ENCODE peak calls at places on chromosomes 5 and 9, in nine cellular contexts. X is uterus; R is endothelial cell of umbilical vein; V is stomach; A is gastrocnemius medialis; M is lower lobe of right lung; Z is SK-N-SH; N is transverse colon; J is CD8-positive, alpha-beta T cell. G is an unnamed sample.

GRCh38 chr9:128634651-128635262 is 21.9 kb downstream of the DYNC2I2 start:
- DNase-seq in X (no peak), R (no peak), V (no peak), A (no peak), M (no peak), Z (peak; percentile 27), N (no peak), J (no peak), G (no peak)

GRCh38 chr5:11268894-11269293 is 507.9 kb upstream of the DAP start:
- DNase-seq in X (no peak), R (no peak), V (no peak), A (no peak), M (no peak), Z (no peak), N (no peak), J (no peak), G (no peak)

GRCh38 chr9:114501786-114502682 is 3.2 kb downstream of the WHRN start:
- DNase-seq in X (no peak), R (no peak), V (no peak), A (no peak), M (no peak), Z (no peak), N (no peak), J (no peak), G (no peak)

GRCh38 chr5:173119719-173120118 is 24.6 kb upstream of the BNIP1 start:
- DNase-seq in X (no peak), R (no peak), V (no peak), A (no peak), M (no peak), Z (no peak), N (no peak), J (no peak), G (no peak)

GRCh38 chr5:9439651-9440292 is 106.1 kb downstream of the SEMA5A start:
- DNase-seq in X (no peak), R (no peak), V (no peak), A (no peak), M (no peak), Z (no peak), N (no peak), J (no peak), G (no peak)

GRCh38 chr5:157471709-157472108 is 11.7 kb downstream of the NIPAL4 start:
- DNase-seq in X (no peak), R (peak; percentile 27), V (no peak), A (no peak), M (no peak), Z (peak; percentile 51), N (no peak), J (no peak), G (no peak)

GRCh38 chr9:124326378-124326777 is 68.6 kb downstream of the NEK6 start:
- DNase-seq in X (no peak), R (no peak), V (no peak), A (no peak), M (no peak), Z (no peak), N (no peak), J (no peak), G (no peak)

GRCh38 chr9:115069302-115069701 is 48.7 kb downstream of the TNC start:
- DNase-seq in X (no peak), R (no peak), V (no peak), A (no peak), M (no peak), Z (no peak), N (no peak), J (no peak), G (no peak)

GRCh38 chr5:92741906-92742305 is 839.1 kb downstream of the NR2F1-AS1 start:
- DNase-seq in X (no peak), R (no peak), V (no peak), A (no peak), M (no peak), Z (no peak), N (no peak), J (no peak), G (no peak)

GRCh38 chr5:150757087-150757649 is 1.6 kb downstream of the DCTN4 start:
- DNase-seq in X (no peak), R (no peak), V (no peak), A (no peak), M (no peak), Z (no peak), N (no peak), J (no peak), G (no peak)

GRCh38 chr9:119677811-119678530 is 308.7 kb upstream of the BRINP1 start:
- DNase-seq in X (no peak), R (no peak), V (no peak), A (no peak), M (no peak), Z (no peak), N (no peak), J (no peak), G (no peak)

GRCh38 chr5:146307796-146308195 is 30.8 kb upstream of the POU4F3 start:
- DNase-seq in X (no peak), R (no peak), V (no peak), A (no peak), M (no peak), Z (no peak), N (no peak), J (no peak), G (no peak)

GRCh38 chr9:105187781-105188180 is 56.7 kb upstream of the SLC44A1 start:
- DNase-seq in X (no peak), R (peak; percentile 81), V (no peak), A (no peak), M (no peak), Z (no peak), N (no peak), J (no peak), G (no peak)

GRCh38 chr9:109600142-109600541 is 102.0 kb upstream of the PTPN3 start:
- DNase-seq in X (no peak), R (no peak), V (no peak), A (no peak), M (no peak), Z (no peak), N (no peak), J (no peak), G (no peak)

GRCh38 chr5:77866198-77866597 is 90.1 kb upstream of the TBCA start:
- DNase-seq in X (no peak), R (no peak), V (no peak), A (no peak), M (no peak), Z (peak; percentile 22), N (no peak), J (no peak), G (no peak)
- H3K27me3 ChIP-seq in X (no peaks in the 10 kb centered on the region), R (peaks cover 16% of the 10 kb centered on the region), V (peaks cover 11% of the 10 kb centered on the region), A (no peaks in the 10 kb centered on the region), M (no peaks in the 10 kb centered on the region), Z (no peaks in the 10 kb centered on the region), N (no peaks in the 10 kb centered on the region), J (no peaks in the 10 kb centered on the region), G (no peaks in the 10 kb centered on the region)

GRCh38 chr9:137166242-137167112 is 3.4 kb downstream of the LRRC26 start:
- DNase-seq in X (no peak), R (no peak), V (no peak), A (no peak), M (no peak), Z (peak; percentile 50), N (no peak), J (no peak), G (no peak)

GRCh38 chr9:137168907-137169763 is 716 bp downstream of the LRRC26 start:
- DNase-seq in X (no peak), R (peak; percentile 39), V (peak; percentile 73), A (no peak), M (no peak), Z (peak; percentile 83), N (peak; percentile 41), J (no peak), G (no peak)

GRCh38 chr9:137167113-137167751 is 2.6 kb downstream of the LRRC26 start:
- DNase-seq in X (no peak), R (no peak), V (no peak), A (no peak), M (no peak), Z (peak; percentile 60), N (no peak), J (no peak), G (no peak)

GRCh38 chr9:137168575-137168906 is 1.3 kb downstream of the LRRC26 start:
- DNase-seq in X (no peak), R (no peak), V (no peak), A (no peak), M (no peak), Z (no peak), N (no peak), J (no peak), G (no peak)

GRCh38 chr9:137167752-137168574 is 1.9 kb downstream of the LRRC26 start:
- DNase-seq in X (no peak), R (no peak), V (peak; percentile 76), A (no peak), M (no peak), Z (peak; percentile 82), N (peak; percentile 72), J (no peak), G (no peak)
- H3K27me3 ChIP-seq in X (peaks cover 38% of the 10 kb centered on the region), R (peaks cover 26% of the 10 kb centered on the region), V (peaks cover 100% of the 10 kb centered on the region), A (peaks cover 74% of the 10 kb centered on the region), M (peaks cover 91% of the 10 kb centered on the region), Z (peaks cover 40% of the 10 kb centered on the region), N (peaks cover 100% of the 10 kb centered on the region), J (peaks cover 16% of the 10 kb centered on the region), G (peaks cover 40% of the 10 kb centered on the region)

GRCh38 chr5:95901676-95902646 is 59.7 kb downstream of the ELL2 start:
- DNase-seq in X (no peak), R (peak; percentile 60), V (no peak), A (no peak), M (no peak), Z (no peak), N (no peak), J (no peak), G (no peak)
- H3K27me3 ChIP-seq in X (no peaks in the 10 kb centered on the region), R (no peaks in the 10 kb centered on the region), V (no peaks in the 10 kb centered on the region), A (no peaks in the 10 kb centered on the region), M (no peaks in the 10 kb centered on the region), Z (no peaks in the 10 kb centered on the region), N (no peaks in the 10 kb centered on the region), J (no peaks in the 10 kb centered on the region), G (no peaks in the 10 kb centered on the region)

GRCh38 chr5:141338538-141339306 is at the start of gene PCDHGA2:
- DNase-seq in X (no peak), R (peak; percentile 59), V (no peak), A (no peak), M (no peak), Z (peak; percentile 46), N (no peak), J (no peak), G (no peak)

GRCh38 chr5:141345327-141345726 is 1.7 kb downstream of the PCDHGA3 start:
- DNase-seq in X (no peak), R (no peak), V (no peak), A (no peak), M (no peak), Z (no peak), N (no peak), J (no peak), G (no peak)

GRCh38 chr5:141343242-141343952 is at the start of gene PCDHGA3:
- DNase-seq in X (no peak), R (peak; percentile 53), V (no peak), A (no peak), M (no peak), Z (no peak), N (no peak), J (no peak), G (no peak)

GRCh38 chr5:141343953-141344463 is 379 bp downstream of the PCDHGA3 start:
- DNase-seq in X (no peak), R (no peak), V (no peak), A (no peak), M (no peak), Z (no peak), N (no peak), J (no peak), G (no peak)

DNA sequence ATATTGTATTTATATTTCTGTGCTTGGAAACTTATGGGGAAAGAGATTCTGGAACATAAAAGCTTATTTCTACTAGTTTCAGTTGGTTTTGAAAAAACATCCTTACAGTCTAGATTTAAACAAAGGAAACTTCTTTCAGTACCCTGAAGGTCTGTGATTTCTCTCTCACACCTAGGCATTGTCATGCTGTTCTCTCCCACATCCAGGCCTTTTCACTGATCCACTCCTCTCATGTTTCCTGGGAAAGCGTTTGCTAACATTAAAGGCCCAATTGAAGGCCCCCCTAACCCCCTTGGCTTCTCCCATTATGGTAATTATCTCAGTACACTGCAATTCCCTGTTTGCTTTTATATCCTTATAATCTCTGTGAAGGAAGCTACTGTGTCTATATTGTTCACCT is 856 bp upstream of the PCDHGA3 start:
- DNase-seq in X (no peak), R (no peak), V (no peak), A (no peak), M (no peak), Z (no peak), N (no peak), J (no peak), G (no peak)
- H3K27me3 ChIP-seq in X (no peaks in the 10 kb centered on the region), R (peaks cover 12% of the 10 kb centered on the region), V (peaks cover 65% of the 10 kb centered on the region), A (peaks cover 8% of the 10 kb centered on the region), M (peaks cover 3% of the 10 kb centered on the region), Z (no peaks in the 10 kb centered on the region), N (peaks cover 24% of the 10 kb centered on the region), J (peaks cover 16% of the 10 kb centered on the region), G (no peaks in the 10 kb centered on the region)

G was measured in right atrium auricular region.